ENCODE peak calls at places on chromosomes 12 and 14, in seven cellular contexts. W is NCI-H1417, O is Peyer's patch, A is uterus, K is AG08396, D is cardiac septum, S is HT1080. E is an unnamed sample.

GRCh38 chr14:54447231-54447692 is 6.1 kb upstream of the CNIH1 start:
- DNase-seq in W (no peak), O (peak), A (no peak), K (no peak), D (no peak), S (peak), E (no peak)

GRCh38 chr14:91038439-91038838 is 22.0 kb downstream of the RPS6KA5 start:
- DNase-seq in W (no peak), O (no peak), A (peak), K (no peak), D (no peak), S (peak), E (no peak)

GRCh38 chr14:35470775-35471174 is 63.2 kb upstream of the INSM2 start:
- DNase-seq in W (no peak), O (no peak), A (no peak), K (peak), D (no peak), S (peak), E (no peak)

GRCh38 chr12:63967358-63967757 is 122.9 kb downstream of the SRGAP1 start:
- DNase-seq in W (no peak), O (no peak), A (no peak), K (no peak), D (no peak), S (peak), E (no peak)

GRCh38 chr12:7144414-7145120 is 14.4 kb downstream of the CLSTN3 start:
- DNase-seq in W (peak), O (peak), A (no peak), K (peak), D (no peak), S (peak), E (no peak)

GRCh38 chr12:953776-954175 is 4.3 kb upstream of the RAD52 start:
- DNase-seq in W (no peak), O (no peak), A (no peak), K (peak), D (no peak), S (peak), E (no peak)

GRCh38 chr12:55658212-55658611 is 21.5 kb downstream of the OR10P1 start:
- DNase-seq in W (no peak), O (no peak), A (no peak), K (no peak), D (no peak), S (no peak), E (no peak)

GRCh38 chr14:67187826-67188225 is 1.4 kb upstream of the GARIN2 start:
- DNase-seq in W (no peak), O (no peak), A (no peak), K (peak), D (no peak), S (peak), E (no peak)

GRCh38 chr12:95411466-95411865 is 62.5 kb upstream of the METAP2 start:
- DNase-seq in W (no peak), O (no peak), A (no peak), K (no peak), D (no peak), S (no peak), E (no peak)

GRCh38 chr12:123936471-123936870 is 36.2 kb downstream of the CCDC92 start:
- DNase-seq in W (no peak), O (no peak), A (no peak), K (no peak), D (no peak), S (no peak), E (no peak)

GRCh38 chr12:102534899-102535298 is 54.5 kb upstream of the IGF1 start:
- DNase-seq in W (no peak), O (no peak), A (no peak), K (no peak), D (no peak), S (no peak), E (no peak)

GRCh38 chr12:5230151-5230550 is 186.5 kb downstream of the KCNA5 start:
- DNase-seq in W (no peak), O (no peak), A (no peak), K (peak), D (no peak), S (no peak), E (no peak)

GRCh38 chr12:65362231-65362630 is 83.7 kb downstream of the MSRB3 start:
- DNase-seq in W (no peak), O (no peak), A (no peak), K (no peak), D (no peak), S (no peak), E (no peak)

GRCh38 chr14:74582910-74583581 is 29.0 kb downstream of the LTBP2 start:
- DNase-seq in W (no peak), O (no peak), A (no peak), K (no peak), D (peak), S (no peak), E (peak)

E was measured in left ventricle myocardium inferior.